ENCODE peak calls at places on chromosomes 11 and 22, in six cellular contexts. Y is SK-N-SH, H is HCT116, E is A549, K is endothelial cell of umbilical vein, D is GM12878. G is an unnamed sample.
A peak's percentile ranks its signal among the peaks of the same experiment; 100 is the strongest.

GRCh38 chr11:67277231-67277961 is 11.1 kb downstream of the GRK2 start:
- DNase-seq in D (peak; percentile 66), Y (no peak), K (peak; percentile 88), H (no peak), E (no peak), G (peak; percentile 100)

GRCh38 chr22:50435701-50436115 is 39.1 kb downstream of the SBF1 start:
- DNase-seq in Y (no peak), H (no peak), K (no peak), E (no peak), D (no peak), G (no peak)

GRCh38 chr22:36056980-36057379 is 28.4 kb upstream of the RBFOX2 start:
- DNase-seq in H (no peak), Y (no peak), K (no peak), D (no peak), E (no peak), G (no peak)

GRCh38 chr11:121613724-121614123 is 161.0 kb upstream of the SORL1-AS1 start:
- DNase-seq in H (no peak), Y (no peak), D (no peak), E (no peak), K (peak; percentile 62), G (no peak)

GRCh38 chr11:120696597-120696996 is 185.0 kb downstream of the GRIK4 start:
- DNase-seq in D (no peak), Y (no peak), K (no peak), H (no peak), E (no peak), G (no peak)

GRCh38 chr11:68121067-68121899 is at the start of gene CHKA:
- DNase-seq in D (peak; percentile 47), H (peak; percentile 64), E (peak; percentile 91), K (peak; percentile 93), Y (peak; percentile 99), G (peak; percentile 98)

GRCh38 chr22:49735411-49736311 is 92.0 kb downstream of the BRD1 start:
- DNase-seq in Y (peak; percentile 76), K (peak; percentile 8), H (no peak), D (no peak), E (no peak), G (peak; percentile 51)

GRCh38 chr11:130726234-130726559 is 190.1 kb downstream of the SNX19 start:
- DNase-seq in K (peak; percentile 85), D (no peak), Y (no peak), E (no peak), H (no peak), G (no peak)

GRCh38 chr22:48756146-48757111 is 1071.2 kb downstream of the BRD1 start:
- DNase-seq in E (peak; percentile 7), Y (no peak), D (no peak), K (no peak), H (no peak), G (peak; percentile 19)

GRCh38 chr11:911031-911889 is 650 bp upstream of the CHID1 start:
- DNase-seq in Y (no peak), E (peak; percentile 35), D (no peak), K (peak; percentile 51), H (no peak), G (peak; percentile 85)

GRCh38 chr22:21106000-21106399 is 60.3 kb downstream of the LRRC74B start:
- DNase-seq in K (no peak), E (no peak), D (no peak), Y (no peak), H (no peak), G (no peak)

GRCh38 chr11:75422248-75423231 is 10.5 kb downstream of the KLHL35 start:
- DNase-seq in E (peak; percentile 93), H (no peak), D (no peak), K (no peak), Y (no peak), G (no peak)

GRCh38 chr11:36148701-36149100 is 140.5 kb downstream of the COMMD9 start:
- DNase-seq in K (no peak), E (no peak), Y (no peak), D (no peak), H (no peak), G (no peak)

GRCh38 chr22:23893957-23894709 is at the start of gene MIF:
- DNase-seq in E (peak; percentile 93), H (peak; percentile 80), K (peak; percentile 96), D (peak; percentile 82), Y (peak; percentile 98), G (peak; percentile 98)

GRCh38 chr11:16738949-16739262 is 459 bp downstream of the C11orf58 start:
- DNase-seq in H (no peak), K (no peak), D (no peak), Y (no peak), E (no peak), G (no peak)

GRCh38 chr22:49532831-49533802 is 294.6 kb downstream of the BRD1 start:
- DNase-seq in E (no peak), H (no peak), D (no peak), K (no peak), Y (no peak), G (no peak)

GRCh38 chr11:26827567-26828037 is 105.7 kb upstream of the SLC5A12 start:
- DNase-seq in H (no peak), Y (no peak), E (no peak), K (no peak), D (no peak), G (no peak)

GRCh38 chr22:27614291-27615007 is 187.1 kb downstream of the MN1 start:
- DNase-seq in Y (peak; percentile 75), D (no peak), H (no peak), E (no peak), K (no peak), G (no peak)

GRCh38 chr11:93570759-93571413 is 27.7 kb upstream of the SMCO4 start:
- DNase-seq in D (no peak), E (peak; percentile 64), Y (no peak), H (no peak), K (no peak), G (peak; percentile 32)

GRCh38 chr11:65657426-65657825 is 5.3 kb downstream of the RELA start:
- DNase-seq in D (no peak), E (no peak), Y (no peak), K (no peak), H (no peak), G (no peak)

GRCh38 chr11:87675993-87676392 is 499.2 kb downstream of the RAB38 start:
- DNase-seq in K (no peak), D (no peak), H (no peak), Y (no peak), E (no peak), G (no peak)

GRCh38 chr22:46065733-46066454 is 84.4 kb upstream of the PPARA start:
- DNase-seq in D (no peak), Y (no peak), K (no peak), H (no peak), E (no peak), G (no peak)

GRCh38 chr22:47621253-47621652 is 858.8 kb downstream of the TBC1D22A start:
- DNase-seq in Y (no peak), D (no peak), K (no peak), E (no peak), H (no peak), G (no peak)

GRCh38 chr11:128476729-128477128 is 110.6 kb downstream of the ETS1 start:
- DNase-seq in D (no peak), K (no peak), H (no peak), E (no peak), Y (no peak), G (peak; percentile 95)

GRCh38 chr11:45530776-45531175 is 134.6 kb downstream of the CHST1 start:
- DNase-seq in D (no peak), H (no peak), Y (no peak), E (no peak), K (no peak), G (no peak)
- TF ChIP-seq MAX in D (no peak), H (no peak), Y (no peak), E (no peak), K (no peak), G (no peak)

DNA sequence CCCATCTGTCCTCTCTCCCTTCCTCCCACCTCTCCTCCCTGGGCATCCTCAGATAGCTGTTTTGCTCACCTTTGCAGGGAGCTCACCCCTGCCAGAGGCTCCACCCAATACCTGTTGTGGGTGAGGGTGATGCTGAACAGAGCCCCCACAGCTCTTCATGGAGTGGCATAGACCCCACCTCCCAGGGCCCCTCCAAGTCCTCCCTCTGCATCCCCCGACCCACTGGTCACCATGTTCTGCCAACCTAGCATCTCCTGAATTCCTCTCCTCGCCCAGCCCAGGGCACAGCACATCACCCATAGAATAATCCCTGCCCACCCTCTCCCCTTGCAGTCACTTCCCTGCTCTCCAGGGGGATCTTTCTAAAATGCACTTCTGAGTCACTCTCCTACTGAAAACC is 100.2 kb downstream of the PDE2A start:
- DNase-seq in E (no peak), H (no peak), D (no peak), Y (no peak), K (no peak), G (no peak)
- H3K4me3 ChIP-seq in E (no peak overlapping the region), H (no peak overlapping the region), D (no peak overlapping the region), Y (no peak overlapping the region), K (no peak overlapping the region), G (no peak overlapping the region)

GRCh38 chr11:12288934-12289666 is 88.3 kb upstream of the PARVA start:
- DNase-seq in K (no peak), H (no peak), Y (no peak), E (no peak), D (no peak), G (no peak)

GRCh38 chr11:12288212-12288933 is 89.0 kb upstream of the PARVA start:
- DNase-seq in D (no peak), Y (peak; percentile 90), K (peak; percentile 87), E (peak; percentile 90), H (peak; percentile 71), G (peak; percentile 64)

GRCh38 chr11:12286606-12287005 is 90.8 kb upstream of the PARVA start:
- DNase-seq in Y (no peak), D (no peak), H (no peak), K (no peak), E (no peak), G (no peak)

GRCh38 chr11:12287009-12287373 is 90.4 kb upstream of the PARVA start:
- DNase-seq in E (peak; percentile 86), Y (peak; percentile 7), H (peak; percentile 47), K (peak; percentile 77), D (no peak), G (no peak)

GRCh38 chr11:12287374-12288211 is 89.8 kb upstream of the PARVA start:
- DNase-seq in E (peak; percentile 95), K (peak; percentile 95), Y (peak; percentile 51), H (peak; percentile 78), D (no peak), G (peak; percentile 20)
- TF ChIP-seq CTCF in E (peak; percentile 67), K (peak; percentile 80), Y (peak; percentile 65), H (peak; percentile 53), D (peak; percentile 32), G (peak; percentile 12)

DNA sequence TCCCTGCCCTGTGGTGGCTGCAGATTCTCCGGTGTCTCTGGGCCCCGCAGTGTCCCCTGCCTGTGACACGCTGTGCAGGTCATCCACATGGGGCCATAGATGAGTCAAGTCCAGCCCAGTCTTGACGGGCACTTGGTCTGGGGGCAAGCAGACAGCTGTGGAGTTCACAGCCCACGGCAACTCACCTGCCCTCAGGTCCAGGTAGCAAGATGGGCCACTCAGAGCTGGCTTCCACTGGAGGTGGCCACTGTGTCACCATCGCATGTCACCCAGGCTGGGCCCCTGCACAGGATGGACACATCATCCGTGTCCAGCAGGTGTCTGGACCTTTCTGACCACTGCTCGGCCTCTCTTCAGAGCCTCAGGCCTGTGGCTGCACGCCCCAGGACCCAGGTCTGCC is 109.9 kb downstream of the CACNA1I start:
- DNase-seq in Y (no peak), H (no peak), D (no peak), E (no peak), K (no peak), G (no peak)
- TF ChIP-seq MAX in Y (no peak), H (no peak), D (no peak), E (no peak), K (no peak), G (no peak)

G was measured in NB4.